ENCODE peak calls at places on chromosomes 12 and 14, in seven cellular contexts. I is NCI-H345, S is Caco-2, O is NCI-H2081, Q is WTC11, R is astrocyte of the cerebellum, X is endothelial cell of umbilical vein. A is an unnamed sample.

GRCh38 chr12:48854488-48854887 is 2.5 kb upstream of the DDX23 start:
- DNase-seq in I (no peak), S (no peak), O (no peak), Q (no peak), R (no peak), X (no peak), A (no peak)

GRCh38 chr12:93163260-93164036 is 214.3 kb upstream of the NUDT4 start:
- DNase-seq in I (no peak), S (no peak), O (no peak), Q (no peak), R (no peak), X (no peak), A (no peak)

GRCh38 chr12:8038659-8039114 is 6.2 kb downstream of the FOXJ2 start:
- DNase-seq in I (peak; percentile 96), S (no peak), O (peak; percentile 91), Q (peak; percentile 69), R (no peak), X (peak; percentile 32), A (no peak)

GRCh38 chr12:122590990-122591389 is 63.9 kb downstream of the KNTC1 start:
- DNase-seq in I (no peak), S (no peak), O (no peak), Q (no peak), R (no peak), X (no peak), A (no peak)

GRCh38 chr14:77125275-77126073 is 16.1 kb downstream of the ZDHHC22 start:
- DNase-seq in I (no peak), S (no peak), O (no peak), Q (no peak), R (no peak), X (no peak), A (no peak)

GRCh38 chr12:47787596-47788319 is 14.7 kb downstream of the SLC48A1 start:
- DNase-seq in I (no peak), S (no peak), O (no peak), Q (no peak), R (no peak), X (no peak), A (no peak)

GRCh38 chr12:10018390-10018789 is 8.0 kb downstream of the CLEC12B start:
- DNase-seq in I (no peak), S (no peak), O (no peak), Q (no peak), R (no peak), X (peak; percentile 69), A (no peak)

GRCh38 chr14:92527724-92528123 is 14.1 kb downstream of the RIN3 start:
- DNase-seq in I (no peak), S (no peak), O (no peak), Q (no peak), R (no peak), X (no peak), A (no peak)

GRCh38 chr14:95523818-95524448 is 7.5 kb upstream of the SYNE3 start:
- DNase-seq in I (peak; percentile 57), S (no peak), O (no peak), Q (no peak), R (no peak), X (peak; percentile 58), A (no peak)

GRCh38 chr12:12254549-12254948 is 12.3 kb downstream of the LRP6 start:
- DNase-seq in I (no peak), S (no peak), O (no peak), Q (no peak), R (no peak), X (no peak), A (no peak)

GRCh38 chr14:22819191-22819988 is 4.2 kb upstream of the SLC7A7 start:
- DNase-seq in I (no peak), S (peak; percentile 95), O (no peak), Q (peak; percentile 65), R (no peak), X (peak; percentile 87), A (no peak)

GRCh38 chr12:14514154-14514842 is 53.4 kb downstream of the PLBD1 start:
- DNase-seq in I (peak; percentile 68), S (peak; percentile 82), O (peak; percentile 17), Q (no peak), R (peak; percentile 5), X (no peak), A (no peak)

GRCh38 chr12:6452908-6453630 is 1.2 kb downstream of the TAPBPL start:
- DNase-seq in I (no peak), S (peak; percentile 33), O (no peak), Q (peak; percentile 10), R (no peak), X (no peak), A (no peak)

GRCh38 chr14:76997257-76997970 is 31.1 kb downstream of the IRF2BPL start:
- DNase-seq in I (no peak), S (no peak), O (no peak), Q (no peak), R (no peak), X (no peak), A (no peak)

GRCh38 chr12:57239587-57240068 is 10.1 kb downstream of the SHMT2 start:
- DNase-seq in I (peak; percentile 64), S (no peak), O (no peak), Q (no peak), R (no peak), X (no peak), A (no peak)

GRCh38 chr12:93982847-93983315 is 165.5 kb upstream of the PLXNC1 start:
- DNase-seq in I (peak; percentile 62), S (no peak), O (peak; percentile 56), Q (no peak), R (peak; percentile 49), X (no peak), A (no peak)

GRCh38 chr14:57833304-57833703 is 32.6 kb downstream of the SLC35F4 start:
- DNase-seq in I (no peak), S (no peak), O (no peak), Q (no peak), R (peak; percentile 98), X (no peak), A (no peak)

GRCh38 chr14:29663281-29663801 is 264.3 kb downstream of the PRKD1 start:
- DNase-seq in I (no peak), S (no peak), O (no peak), Q (peak; percentile 38), R (no peak), X (no peak), A (no peak)

GRCh38 chr12:131673519-131674265 is 37.2 kb upstream of the SFSWAP start:
- DNase-seq in I (no peak), S (no peak), O (no peak), Q (no peak), R (no peak), X (no peak), A (no peak)

GRCh38 chr12:31220633-31221565 is 105.1 kb downstream of the SINHCAF start:
- DNase-seq in I (no peak), S (no peak), O (no peak), Q (no peak), R (no peak), X (no peak), A (no peak)

GRCh38 chr12:42922512-42922865 is 332.9 kb upstream of the PRICKLE1 start:
- DNase-seq in I (no peak), S (no peak), O (no peak), Q (no peak), R (no peak), X (no peak), A (no peak)

GRCh38 chr12:6230321-6231110 is 30.3 kb downstream of the CD9 start:
- DNase-seq in I (no peak), S (no peak), O (no peak), Q (no peak), R (peak; percentile 43), X (no peak), A (no peak)

GRCh38 chr14:36981832-36982528 is 190.4 kb downstream of the SLC25A21 start:
- DNase-seq in I (no peak), S (no peak), O (no peak), Q (no peak), R (peak; percentile 32), X (peak; percentile 73), A (no peak)